ENCODE peak calls at places on chromosomes 1 and 21, in five cellular contexts. One of them, this sample, is unnamed.

GRCh38 chr1:208029381-208030319 is 118.7 kb upstream of the CD34 start:
- DNase-seq in stimulated activated CD4-positive, alpha-beta T cell treated with anti-CD3 and anti-CD28 coated beads, Interleukin-4, amount 100 ng/mL, for 1 hour: no peak
- DNase-seq in T-cell: no peak
- DNase-seq in AG09309: no peak
- DNase-seq in naive thymus-derived CD8-positive, alpha-beta T cell: no peak
- DNase-seq in this sample: no peak

GRCh38 chr1:159751022-159751421 is 29.7 kb upstream of the DUSP23 start:
- DNase-seq in stimulated activated CD4-positive, alpha-beta T cell treated with anti-CD3 and anti-CD28 coated beads, Interleukin-4, amount 100 ng/mL, for 1 hour: no peak
- DNase-seq in T-cell: no peak
- DNase-seq in AG09309: no peak
- DNase-seq in naive thymus-derived CD8-positive, alpha-beta T cell: no peak
- DNase-seq in this sample: no peak

GRCh38 chr21:29394051-29394450 is 95.3 kb downstream of the BACH1 start:
- DNase-seq in stimulated activated CD4-positive, alpha-beta T cell treated with anti-CD3 and anti-CD28 coated beads, Interleukin-4, amount 100 ng/mL, for 1 hour: no peak
- DNase-seq in T-cell: no peak
- DNase-seq in AG09309: no peak
- DNase-seq in naive thymus-derived CD8-positive, alpha-beta T cell: no peak
- DNase-seq in this sample: no peak

GRCh38 chr1:69400128-69400527 is 167.6 kb upstream of the LRRC7 start:
- DNase-seq in stimulated activated CD4-positive, alpha-beta T cell treated with anti-CD3 and anti-CD28 coated beads, Interleukin-4, amount 100 ng/mL, for 1 hour: no peak
- DNase-seq in T-cell: no peak
- DNase-seq in AG09309: no peak
- DNase-seq in naive thymus-derived CD8-positive, alpha-beta T cell: no peak
- DNase-seq in this sample: no peak

GRCh38 chr1:89812992-89813391 is 7.8 kb upstream of the LRRC8D start:
- DNase-seq in stimulated activated CD4-positive, alpha-beta T cell treated with anti-CD3 and anti-CD28 coated beads, Interleukin-4, amount 100 ng/mL, for 1 hour: no peak
- DNase-seq in T-cell: no peak
- DNase-seq in AG09309: no peak
- DNase-seq in naive thymus-derived CD8-positive, alpha-beta T cell: no peak
- DNase-seq in this sample: no peak

GRCh38 chr1:57307382-57307781 is 116.5 kb downstream of the DAB1 start:
- DNase-seq in stimulated activated CD4-positive, alpha-beta T cell treated with anti-CD3 and anti-CD28 coated beads, Interleukin-4, amount 100 ng/mL, for 1 hour: peak
- DNase-seq in T-cell: peak
- DNase-seq in AG09309: no peak
- DNase-seq in naive thymus-derived CD8-positive, alpha-beta T cell: peak
- DNase-seq in this sample: peak

GRCh38 chr1:55222152-55222551 is 7.0 kb upstream of the USP24 start:
- DNase-seq in stimulated activated CD4-positive, alpha-beta T cell treated with anti-CD3 and anti-CD28 coated beads, Interleukin-4, amount 100 ng/mL, for 1 hour: no peak
- DNase-seq in T-cell: no peak
- DNase-seq in AG09309: no peak
- DNase-seq in naive thymus-derived CD8-positive, alpha-beta T cell: no peak
- DNase-seq in this sample: no peak

GRCh38 chr1:203888807-203889251 is 27.4 kb downstream of the SNRPE start:
- DNase-seq in stimulated activated CD4-positive, alpha-beta T cell treated with anti-CD3 and anti-CD28 coated beads, Interleukin-4, amount 100 ng/mL, for 1 hour: no peak
- DNase-seq in T-cell: no peak
- DNase-seq in AG09309: peak
- DNase-seq in naive thymus-derived CD8-positive, alpha-beta T cell: no peak
- DNase-seq in this sample: no peak

GRCh38 chr21:37767984-37768383 is 148.3 kb downstream of the KCNJ6 start:
- DNase-seq in stimulated activated CD4-positive, alpha-beta T cell treated with anti-CD3 and anti-CD28 coated beads, Interleukin-4, amount 100 ng/mL, for 1 hour: no peak
- DNase-seq in T-cell: no peak
- DNase-seq in AG09309: no peak
- DNase-seq in naive thymus-derived CD8-positive, alpha-beta T cell: no peak
- DNase-seq in this sample: no peak

GRCh38 chr21:36087362-36088138 is 17.7 kb downstream of the CBR1 start:
- DNase-seq in stimulated activated CD4-positive, alpha-beta T cell treated with anti-CD3 and anti-CD28 coated beads, Interleukin-4, amount 100 ng/mL, for 1 hour: no peak
- DNase-seq in T-cell: no peak
- DNase-seq in AG09309: no peak
- DNase-seq in naive thymus-derived CD8-positive, alpha-beta T cell: no peak
- DNase-seq in this sample: no peak

GRCh38 chr1:28594661-28595411 is 2.8 kb downstream of the RAB42 start:
- DNase-seq in stimulated activated CD4-positive, alpha-beta T cell treated with anti-CD3 and anti-CD28 coated beads, Interleukin-4, amount 100 ng/mL, for 1 hour: no peak
- DNase-seq in T-cell: no peak
- DNase-seq in AG09309: no peak
- DNase-seq in naive thymus-derived CD8-positive, alpha-beta T cell: no peak
- DNase-seq in this sample: no peak

GRCh38 chr1:18901147-18901951 is 1.0 kb downstream of the ALDH4A1 start:
- DNase-seq in stimulated activated CD4-positive, alpha-beta T cell treated with anti-CD3 and anti-CD28 coated beads, Interleukin-4, amount 100 ng/mL, for 1 hour: no peak
- DNase-seq in T-cell: no peak
- DNase-seq in AG09309: no peak
- DNase-seq in naive thymus-derived CD8-positive, alpha-beta T cell: no peak
- DNase-seq in this sample: no peak

GRCh38 chr1:164659621-164660414 is 100.8 kb downstream of the PBX1 start:
- DNase-seq in stimulated activated CD4-positive, alpha-beta T cell treated with anti-CD3 and anti-CD28 coated beads, Interleukin-4, amount 100 ng/mL, for 1 hour: no peak
- DNase-seq in T-cell: no peak
- DNase-seq in AG09309: no peak
- DNase-seq in naive thymus-derived CD8-positive, alpha-beta T cell: no peak
- DNase-seq in this sample: no peak

GRCh38 chr1:154237435-154237834 is 16.7 kb downstream of the UBAP2L start:
- DNase-seq in stimulated activated CD4-positive, alpha-beta T cell treated with anti-CD3 and anti-CD28 coated beads, Interleukin-4, amount 100 ng/mL, for 1 hour: no peak
- DNase-seq in T-cell: no peak
- DNase-seq in AG09309: no peak
- DNase-seq in naive thymus-derived CD8-positive, alpha-beta T cell: no peak
- DNase-seq in this sample: no peak

GRCh38 chr1:92210701-92211100 is 7.0 kb upstream of the C1orf146 start:
- DNase-seq in stimulated activated CD4-positive, alpha-beta T cell treated with anti-CD3 and anti-CD28 coated beads, Interleukin-4, amount 100 ng/mL, for 1 hour: no peak
- DNase-seq in T-cell: no peak
- DNase-seq in AG09309: no peak
- DNase-seq in naive thymus-derived CD8-positive, alpha-beta T cell: no peak
- DNase-seq in this sample: no peak

GRCh38 chr1:150528196-150528595 is 12.6 kb downstream of the FALEC start:
- DNase-seq in stimulated activated CD4-positive, alpha-beta T cell treated with anti-CD3 and anti-CD28 coated beads, Interleukin-4, amount 100 ng/mL, for 1 hour: no peak
- DNase-seq in T-cell: no peak
- DNase-seq in AG09309: no peak
- DNase-seq in naive thymus-derived CD8-positive, alpha-beta T cell: no peak
- DNase-seq in this sample: no peak

GRCh38 chr1:21262282-21263051 is 27.8 kb downstream of the ECE1 start:
- DNase-seq in stimulated activated CD4-positive, alpha-beta T cell treated with anti-CD3 and anti-CD28 coated beads, Interleukin-4, amount 100 ng/mL, for 1 hour: no peak
- DNase-seq in T-cell: no peak
- DNase-seq in AG09309: peak
- DNase-seq in naive thymus-derived CD8-positive, alpha-beta T cell: no peak
- DNase-seq in this sample: no peak

GRCh38 chr1:237470712-237471310 is 419.9 kb downstream of the ZP4 start:
- DNase-seq in stimulated activated CD4-positive, alpha-beta T cell treated with anti-CD3 and anti-CD28 coated beads, Interleukin-4, amount 100 ng/mL, for 1 hour: no peak
- DNase-seq in T-cell: no peak
- DNase-seq in AG09309: no peak
- DNase-seq in naive thymus-derived CD8-positive, alpha-beta T cell: no peak
- DNase-seq in this sample: no peak

GRCh38 chr1:47209091-47209490 is 19.3 kb upstream of the PDZK1IP1 start:
- DNase-seq in stimulated activated CD4-positive, alpha-beta T cell treated with anti-CD3 and anti-CD28 coated beads, Interleukin-4, amount 100 ng/mL, for 1 hour: no peak
- DNase-seq in T-cell: no peak
- DNase-seq in AG09309: no peak
- DNase-seq in naive thymus-derived CD8-positive, alpha-beta T cell: no peak
- DNase-seq in this sample: no peak

GRCh38 chr1:169042377-169042776 is 64.1 kb upstream of the ATP1B1 start:
- DNase-seq in stimulated activated CD4-positive, alpha-beta T cell treated with anti-CD3 and anti-CD28 coated beads, Interleukin-4, amount 100 ng/mL, for 1 hour: no peak
- DNase-seq in T-cell: no peak
- DNase-seq in AG09309: no peak
- DNase-seq in naive thymus-derived CD8-positive, alpha-beta T cell: no peak
- DNase-seq in this sample: no peak

GRCh38 chr1:197743578-197743977 is 31.7 kb downstream of the DENND1B start:
- DNase-seq in stimulated activated CD4-positive, alpha-beta T cell treated with anti-CD3 and anti-CD28 coated beads, Interleukin-4, amount 100 ng/mL, for 1 hour: no peak
- DNase-seq in T-cell: no peak
- DNase-seq in AG09309: no peak
- DNase-seq in naive thymus-derived CD8-positive, alpha-beta T cell: no peak
- DNase-seq in this sample: no peak

GRCh38 chr1:234969630-234970370 is 158.8 kb downstream of the TOMM20 start:
- DNase-seq in stimulated activated CD4-positive, alpha-beta T cell treated with anti-CD3 and anti-CD28 coated beads, Interleukin-4, amount 100 ng/mL, for 1 hour: no peak
- DNase-seq in T-cell: no peak
- DNase-seq in AG09309: no peak
- DNase-seq in naive thymus-derived CD8-positive, alpha-beta T cell: no peak
- DNase-seq in this sample: no peak

GRCh38 chr1:24553931-24554330 is 2.0 kb upstream of the NCMAP start:
- DNase-seq in stimulated activated CD4-positive, alpha-beta T cell treated with anti-CD3 and anti-CD28 coated beads, Interleukin-4, amount 100 ng/mL, for 1 hour: no peak
- DNase-seq in T-cell: no peak
- DNase-seq in AG09309: no peak
- DNase-seq in naive thymus-derived CD8-positive, alpha-beta T cell: no peak
- DNase-seq in this sample: no peak

GRCh38 chr1:167061073-167061464 is 29.1 kb downstream of the GPA33 start:
- DNase-seq in stimulated activated CD4-positive, alpha-beta T cell treated with anti-CD3 and anti-CD28 coated beads, Interleukin-4, amount 100 ng/mL, for 1 hour: no peak
- DNase-seq in T-cell: no peak
- DNase-seq in AG09309: no peak
- DNase-seq in naive thymus-derived CD8-positive, alpha-beta T cell: no peak
- DNase-seq in this sample: no peak

GRCh38 chr21:33666153-33666552 is 23.9 kb downstream of the ITSN1 start:
- DNase-seq in stimulated activated CD4-positive, alpha-beta T cell treated with anti-CD3 and anti-CD28 coated beads, Interleukin-4, amount 100 ng/mL, for 1 hour: no peak
- DNase-seq in T-cell: no peak
- DNase-seq in AG09309: no peak
- DNase-seq in naive thymus-derived CD8-positive, alpha-beta T cell: no peak
- DNase-seq in this sample: no peak

GRCh38 chr1:236608930-236609726 is 4.8 kb upstream of the HEATR1 start:
- DNase-seq in stimulated activated CD4-positive, alpha-beta T cell treated with anti-CD3 and anti-CD28 coated beads, Interleukin-4, amount 100 ng/mL, for 1 hour: no peak
- DNase-seq in T-cell: no peak
- DNase-seq in AG09309: peak
- DNase-seq in naive thymus-derived CD8-positive, alpha-beta T cell: no peak
- DNase-seq in this sample: no peak